ENCODE peak calls at places on chromosomes 13 and 19, in four cellular contexts. One of them, this sample, is unnamed.

GRCh38 chr19:11693505-11694499 is 44.9 kb downstream of the ZNF823 start:
- DNase-seq in tibial artery: no peak
- DNase-seq in gastrocnemius medialis: no peak
- DNase-seq in heart right ventricle: no peak
- DNase-seq in this sample: no peak

GRCh38 chr19:48629599-48630288 is 7.4 kb downstream of the DBP start:
- DNase-seq in tibial artery: no peak
- DNase-seq in gastrocnemius medialis: no peak
- DNase-seq in heart right ventricle: no peak
- DNase-seq in this sample: no peak

GRCh38 chr13:21759503-21759902 is 88.6 kb downstream of the FGF9 start:
- DNase-seq in tibial artery: no peak
- DNase-seq in gastrocnemius medialis: no peak
- DNase-seq in heart right ventricle: no peak
- DNase-seq in this sample: no peak

GRCh38 chr19:53389591-53390377 is 5.2 kb upstream of the ZNF765 start:
- DNase-seq in tibial artery: no peak
- DNase-seq in gastrocnemius medialis: no peak
- DNase-seq in heart right ventricle: no peak
- DNase-seq in this sample: no peak

GRCh38 chr19:18414504-18415176 is 4.6 kb upstream of the SSBP4 start:
- DNase-seq in tibial artery: peak; percentile 28
- DNase-seq in gastrocnemius medialis: no peak
- DNase-seq in heart right ventricle: no peak
- DNase-seq in this sample: no peak

GRCh38 chr13:74144269-74144668 is 10.1 kb upstream of the KLF12 start:
- DNase-seq in tibial artery: no peak
- DNase-seq in gastrocnemius medialis: no peak
- DNase-seq in heart right ventricle: no peak
- DNase-seq in this sample: no peak

GRCh38 chr19:17076539-17076919 is 952 bp downstream of the MYO9B start:
- DNase-seq in tibial artery: no peak
- DNase-seq in gastrocnemius medialis: no peak
- DNase-seq in heart right ventricle: no peak
- DNase-seq in this sample: no peak

GRCh38 chr13:59701261-59701660 is 462.5 kb downstream of the DIAPH3 start:
- DNase-seq in tibial artery: no peak
- DNase-seq in gastrocnemius medialis: no peak
- DNase-seq in heart right ventricle: no peak
- DNase-seq in this sample: no peak

GRCh38 chr19:40603071-40603718 is 2.0 kb downstream of the LTBP4 start:
- DNase-seq in tibial artery: no peak
- DNase-seq in gastrocnemius medialis: no peak
- DNase-seq in heart right ventricle: no peak
- DNase-seq in this sample: no peak

GRCh38 chr19:44753932-44754742 is 5.6 kb downstream of the BCL3 start:
- DNase-seq in tibial artery: peak; percentile 93
- DNase-seq in gastrocnemius medialis: peak; percentile 84
- DNase-seq in heart right ventricle: peak; percentile 96
- DNase-seq in this sample: peak; percentile 96

GRCh38 chr19:3249408-3249807 is 24.9 kb downstream of the CELF5 start:
- DNase-seq in tibial artery: no peak
- DNase-seq in gastrocnemius medialis: no peak
- DNase-seq in heart right ventricle: no peak
- DNase-seq in this sample: no peak

GRCh38 chr19:2189880-2190279 is 26.1 kb downstream of the DOT1L start:
- DNase-seq in tibial artery: no peak
- DNase-seq in gastrocnemius medialis: no peak
- DNase-seq in heart right ventricle: no peak
- DNase-seq in this sample: no peak

GRCh38 chr19:29478578-29479565 is 46.9 kb upstream of the VSTM2B start:
- DNase-seq in tibial artery: no peak
- DNase-seq in gastrocnemius medialis: no peak
- DNase-seq in heart right ventricle: no peak
- DNase-seq in this sample: peak; percentile 25

GRCh38 chr13:76865109-76865508 is 21.1 kb downstream of the KCTD12 start:
- DNase-seq in tibial artery: no peak
- DNase-seq in gastrocnemius medialis: no peak
- DNase-seq in heart right ventricle: no peak
- DNase-seq in this sample: no peak

GRCh38 chr19:56639217-56639616 is 3.7 kb upstream of the SMIM17 start:
- DNase-seq in tibial artery: no peak
- DNase-seq in gastrocnemius medialis: no peak
- DNase-seq in heart right ventricle: no peak
- DNase-seq in this sample: no peak

GRCh38 chr19:49502866-49503581 is 6.8 kb downstream of the RPS11 start:
- DNase-seq in tibial artery: peak; percentile 39
- DNase-seq in gastrocnemius medialis: no peak
- DNase-seq in heart right ventricle: peak; percentile 59
- DNase-seq in this sample: no peak

GRCh38 chr13:111359237-111359915 is 38.9 kb downstream of the TEX29 start:
- DNase-seq in tibial artery: no peak
- DNase-seq in gastrocnemius medialis: no peak
- DNase-seq in heart right ventricle: no peak
- DNase-seq in this sample: peak; percentile 16

GRCh38 chr13:90542959-90543358 is 804.5 kb upstream of the MIR17HG start:
- DNase-seq in tibial artery: no peak
- DNase-seq in gastrocnemius medialis: no peak
- DNase-seq in heart right ventricle: no peak
- DNase-seq in this sample: no peak

GRCh38 chr13:59384154-59384553 is 779.6 kb downstream of the DIAPH3 start:
- DNase-seq in tibial artery: no peak
- DNase-seq in gastrocnemius medialis: no peak
- DNase-seq in heart right ventricle: no peak
- DNase-seq in this sample: no peak

GRCh38 chr19:33416307-33417215 is 43.1 kb downstream of the CEBPG start:
- DNase-seq in tibial artery: no peak
- DNase-seq in gastrocnemius medialis: no peak
- DNase-seq in heart right ventricle: peak; percentile 45
- DNase-seq in this sample: peak; percentile 48

GRCh38 chr19:12838893-12839656 is 760 bp downstream of the MAST1 start:
- DNase-seq in tibial artery: no peak
- DNase-seq in gastrocnemius medialis: no peak
- DNase-seq in heart right ventricle: no peak
- DNase-seq in this sample: no peak

GRCh38 chr13:103012611-103013010 is 53.6 kb downstream of the SLC10A2 start:
- DNase-seq in tibial artery: no peak
- DNase-seq in gastrocnemius medialis: no peak
- DNase-seq in heart right ventricle: no peak
- DNase-seq in this sample: no peak

GRCh38 chr19:35592226-35592625 is 6.3 kb downstream of the PMIS2 start:
- DNase-seq in tibial artery: no peak
- DNase-seq in gastrocnemius medialis: no peak
- DNase-seq in heart right ventricle: no peak
- DNase-seq in this sample: no peak

GRCh38 chr13:37701306-37701705 is 102.7 kb upstream of the POSTN start:
- DNase-seq in tibial artery: peak; percentile 38
- DNase-seq in gastrocnemius medialis: no peak
- DNase-seq in heart right ventricle: no peak
- DNase-seq in this sample: no peak

DNA sequence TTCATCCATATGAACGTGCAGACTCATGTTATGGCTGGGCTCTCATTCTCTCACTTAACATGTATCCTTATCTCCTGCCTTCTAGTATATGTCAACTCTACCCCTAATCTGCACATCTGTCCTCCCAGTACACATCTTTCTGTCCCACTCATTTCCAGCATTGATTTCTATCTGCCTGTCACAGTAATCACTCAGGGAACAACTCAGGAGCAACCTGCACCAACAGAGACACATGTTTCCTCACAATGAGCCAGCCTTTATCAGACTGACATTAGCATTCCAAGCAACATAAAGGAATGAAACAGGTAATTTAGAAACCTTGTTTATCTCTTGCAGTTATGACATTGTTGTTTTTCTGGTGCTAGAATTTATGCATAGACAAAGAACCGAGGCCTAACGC is 17.6 kb upstream of the SLC7A1 start:
- DNase-seq in tibial artery: no peak
- DNase-seq in gastrocnemius medialis: no peak
- DNase-seq in heart right ventricle: no peak
- DNase-seq in this sample: no peak
- TF ChIP-seq CTCF in tibial artery: no peak
- TF ChIP-seq CTCF in gastrocnemius medialis: no peak
- TF ChIP-seq CTCF in heart right ventricle: no peak
- TF ChIP-seq CTCF in this sample: no peak

DNA sequence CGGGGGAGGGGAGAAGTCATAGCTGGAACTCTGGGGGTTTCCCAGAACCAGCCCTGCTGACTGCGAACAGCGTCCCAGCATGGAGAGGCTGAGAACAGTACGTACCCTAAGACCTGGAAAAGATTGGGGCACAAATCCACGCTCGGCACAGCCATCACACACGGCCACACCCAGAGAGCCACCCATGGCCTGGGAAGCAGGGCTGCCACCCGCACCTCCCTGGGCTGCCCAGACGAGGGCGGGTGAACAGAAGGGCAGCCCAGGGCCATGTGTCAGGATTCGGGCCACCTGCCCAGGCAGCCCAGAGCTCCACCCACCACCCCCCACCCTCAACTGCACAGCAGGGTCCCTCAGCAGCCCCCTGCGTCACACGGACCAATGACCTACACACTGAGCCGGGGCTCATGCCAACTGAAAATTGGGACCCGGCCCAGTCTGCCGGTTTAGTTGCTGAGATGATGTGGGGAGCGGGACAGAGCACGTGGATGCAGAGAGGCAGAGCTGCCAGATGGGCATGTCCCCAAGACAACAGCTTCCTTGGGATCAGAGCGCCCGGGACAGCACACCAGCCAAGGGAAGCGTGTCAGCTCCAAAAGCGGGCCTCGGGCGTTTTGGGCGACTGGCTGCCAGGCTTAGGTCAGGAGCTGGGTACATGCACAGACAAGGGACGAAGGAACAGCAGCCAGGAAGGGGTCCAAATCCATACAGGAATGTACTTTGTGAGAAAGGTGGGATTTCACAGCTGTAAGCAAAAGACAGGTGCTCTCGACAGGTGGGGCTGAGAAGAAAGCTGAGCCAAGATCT is 8.4 kb downstream of the UBXN6 start:
- DNase-seq in tibial artery: peak; percentile 60
- DNase-seq in gastrocnemius medialis: peak; percentile 89
- DNase-seq in heart right ventricle: peak; percentile 80
- DNase-seq in this sample: no peak
- TF ChIP-seq CTCF in tibial artery: no peak
- TF ChIP-seq CTCF in gastrocnemius medialis: peak; percentile 44
- TF ChIP-seq CTCF in heart right ventricle: peak; percentile 39
- TF ChIP-seq CTCF in this sample: no peak

DNA sequence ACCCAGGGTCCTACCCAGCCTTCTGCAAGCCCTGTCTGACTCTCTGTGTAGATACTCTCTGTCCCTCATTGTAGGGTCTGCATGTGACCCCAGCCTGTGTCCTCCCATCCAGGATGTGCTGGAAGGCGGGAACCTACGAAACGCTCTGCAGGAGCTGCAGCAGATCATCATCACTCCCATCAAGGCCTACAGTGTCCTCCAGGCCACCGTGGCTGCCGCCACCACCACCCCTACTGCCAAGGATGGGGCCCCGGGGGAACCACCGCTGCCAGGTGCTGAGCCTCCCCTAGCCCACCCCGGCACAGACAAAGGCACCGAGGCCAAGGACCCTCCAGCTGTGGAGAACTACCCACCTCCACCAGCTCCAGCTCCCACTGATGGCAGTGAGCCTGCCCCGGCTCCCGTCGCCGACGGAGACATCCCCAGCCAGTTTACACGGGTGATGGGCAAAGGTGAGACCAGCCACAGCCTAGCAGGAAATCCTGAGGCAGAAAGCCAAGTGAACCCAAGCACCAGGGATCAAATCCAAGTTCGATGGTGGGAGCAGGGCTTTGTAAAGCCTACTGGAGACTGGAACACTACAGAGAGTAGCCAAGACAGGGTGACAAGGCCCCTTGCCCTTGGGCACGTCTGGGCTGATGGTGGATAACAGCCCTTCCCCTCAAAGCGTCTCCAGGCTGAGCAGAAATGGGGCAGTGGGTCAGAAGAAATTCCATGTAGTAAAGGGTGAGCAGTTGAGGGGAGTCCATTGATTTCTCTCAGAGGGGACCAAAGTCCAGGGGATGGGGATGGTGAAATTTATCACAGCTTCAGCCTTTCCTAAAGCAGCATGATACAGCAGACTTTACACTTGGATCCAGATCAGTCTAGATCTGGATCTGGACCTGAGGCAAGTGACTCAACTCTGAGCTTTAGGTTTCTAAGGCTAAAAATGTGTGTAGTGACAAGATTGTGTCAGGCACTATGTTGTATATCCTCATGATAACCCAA is 13.2 kb downstream of the PAF1 start:
- DNase-seq in tibial artery: no peak
- DNase-seq in gastrocnemius medialis: no peak
- DNase-seq in heart right ventricle: no peak
- DNase-seq in this sample: no peak
- TF ChIP-seq CTCF in tibial artery: no peak
- TF ChIP-seq CTCF in gastrocnemius medialis: no peak
- TF ChIP-seq CTCF in heart right ventricle: no peak
- TF ChIP-seq CTCF in this sample: no peak

GRCh38 chr19:1115646-1116420 is 12.0 kb downstream of the GPX4 start:
- DNase-seq in tibial artery: no peak
- DNase-seq in gastrocnemius medialis: no peak
- DNase-seq in heart right ventricle: no peak
- DNase-seq in this sample: no peak
- TF ChIP-seq CTCF in tibial artery: no peak
- TF ChIP-seq CTCF in gastrocnemius medialis: no peak
- TF ChIP-seq CTCF in heart right ventricle: no peak
- TF ChIP-seq CTCF in this sample: no peak